ENCODE peak calls at places on chromosomes 1 and 21, in five cellular contexts. One of them, this sample, is unnamed. For H3K9me3, the result is how much of the 10 kb centered on the place peaks cover.

GRCh38 chr1:160768295-160768657 is 27.7 kb upstream of the LY9 start:
- DNase-seq in CD4-positive, CD25-positive, alpha-beta regulatory T cell: peak
- DNase-seq in PC-3: peak
- DNase-seq in testis: peak
- DNase-seq in right lobe of liver: peak
- DNase-seq in this sample: peak

GRCh38 chr1:100543640-100544039 is 5.7 kb downstream of the GPR88 start:
- DNase-seq in CD4-positive, CD25-positive, alpha-beta regulatory T cell: peak
- DNase-seq in testis: no peak
- DNase-seq in PC-3: peak
- DNase-seq in right lobe of liver: no peak
- DNase-seq in this sample: no peak

GRCh38 chr1:226560243-226560642 is 11.7 kb downstream of the STUM start:
- DNase-seq in CD4-positive, CD25-positive, alpha-beta regulatory T cell: no peak
- DNase-seq in PC-3: no peak
- DNase-seq in right lobe of liver: no peak
- DNase-seq in testis: no peak
- DNase-seq in this sample: no peak

GRCh38 chr1:46537651-46538050 is 13.8 kb downstream of the KNCN start:
- DNase-seq in PC-3: no peak
- DNase-seq in testis: no peak
- DNase-seq in CD4-positive, CD25-positive, alpha-beta regulatory T cell: no peak
- DNase-seq in right lobe of liver: no peak
- DNase-seq in this sample: no peak

GRCh38 chr1:205480349-205481278 is 23.9 kb upstream of the CDK18 start:
- DNase-seq in PC-3: no peak
- DNase-seq in CD4-positive, CD25-positive, alpha-beta regulatory T cell: peak
- DNase-seq in testis: no peak
- DNase-seq in right lobe of liver: no peak
- DNase-seq in this sample: no peak

GRCh38 chr1:3259020-3259419 is 190.0 kb downstream of the PRDM16 start:
- DNase-seq in right lobe of liver: no peak
- DNase-seq in CD4-positive, CD25-positive, alpha-beta regulatory T cell: no peak
- DNase-seq in PC-3: no peak
- DNase-seq in testis: no peak
- DNase-seq in this sample: no peak

GRCh38 chr1:197783510-197783948 is 8.2 kb upstream of the DENND1B start:
- DNase-seq in CD4-positive, CD25-positive, alpha-beta regulatory T cell: no peak
- DNase-seq in testis: no peak
- DNase-seq in PC-3: peak
- DNase-seq in right lobe of liver: no peak
- DNase-seq in this sample: no peak

GRCh38 chr21:42056468-42056867 is 14.6 kb upstream of the UMODL1 start:
- DNase-seq in testis: no peak
- DNase-seq in right lobe of liver: peak
- DNase-seq in PC-3: peak
- DNase-seq in CD4-positive, CD25-positive, alpha-beta regulatory T cell: no peak
- DNase-seq in this sample: no peak

GRCh38 chr1:225410036-225410435 is 17.8 kb downstream of the LBR start:
- DNase-seq in right lobe of liver: no peak
- DNase-seq in PC-3: no peak
- DNase-seq in CD4-positive, CD25-positive, alpha-beta regulatory T cell: no peak
- DNase-seq in testis: no peak
- DNase-seq in this sample: no peak

GRCh38 chr1:52368383-52369172 is 2.6 kb upstream of the CC2D1B start:
- DNase-seq in CD4-positive, CD25-positive, alpha-beta regulatory T cell: peak
- DNase-seq in testis: peak
- DNase-seq in PC-3: peak
- DNase-seq in right lobe of liver: peak
- DNase-seq in this sample: peak

GRCh38 chr1:56527548-56528302 is 51.6 kb downstream of the PLPP3 start:
- DNase-seq in testis: no peak
- DNase-seq in right lobe of liver: no peak
- DNase-seq in CD4-positive, CD25-positive, alpha-beta regulatory T cell: no peak
- DNase-seq in PC-3: no peak
- DNase-seq in this sample: no peak

GRCh38 chr1:204587621-204588020 is 71.4 kb downstream of the MDM4 start:
- DNase-seq in right lobe of liver: no peak
- DNase-seq in PC-3: no peak
- DNase-seq in testis: no peak
- DNase-seq in CD4-positive, CD25-positive, alpha-beta regulatory T cell: no peak
- DNase-seq in this sample: no peak

GRCh38 chr1:44293761-44294315 is 61.2 kb downstream of the ERI3 start:
- DNase-seq in PC-3: no peak
- DNase-seq in CD4-positive, CD25-positive, alpha-beta regulatory T cell: no peak
- DNase-seq in right lobe of liver: peak
- DNase-seq in testis: no peak
- DNase-seq in this sample: peak

GRCh38 chr1:244792188-244792850 is 43.1 kb upstream of the COX20 start:
- DNase-seq in testis: no peak
- DNase-seq in right lobe of liver: no peak
- DNase-seq in CD4-positive, CD25-positive, alpha-beta regulatory T cell: no peak
- DNase-seq in PC-3: no peak
- DNase-seq in this sample: no peak

GRCh38 chr1:17725811-17726582 is 29.1 kb upstream of the ACTL8 start:
- DNase-seq in CD4-positive, CD25-positive, alpha-beta regulatory T cell: no peak
- DNase-seq in testis: no peak
- DNase-seq in PC-3: no peak
- DNase-seq in right lobe of liver: no peak
- DNase-seq in this sample: no peak

GRCh38 chr1:186152227-186152944 is 222.7 kb downstream of the TPR start:
- DNase-seq in PC-3: peak
- DNase-seq in testis: no peak
- DNase-seq in CD4-positive, CD25-positive, alpha-beta regulatory T cell: no peak
- DNase-seq in right lobe of liver: no peak
- DNase-seq in this sample: no peak

GRCh38 chr1:41936107-41936506 is 17.4 kb upstream of the HIVEP3 start:
- DNase-seq in right lobe of liver: no peak
- DNase-seq in CD4-positive, CD25-positive, alpha-beta regulatory T cell: no peak
- DNase-seq in PC-3: peak
- DNase-seq in testis: no peak
- DNase-seq in this sample: no peak

GRCh38 chr1:240797050-240797449 is 185.1 kb upstream of the GREM2 start:
- DNase-seq in CD4-positive, CD25-positive, alpha-beta regulatory T cell: no peak
- DNase-seq in PC-3: peak
- DNase-seq in right lobe of liver: no peak
- DNase-seq in testis: no peak
- DNase-seq in this sample: no peak

GRCh38 chr1:57309608-57310007 is 114.3 kb downstream of the DAB1 start:
- DNase-seq in right lobe of liver: no peak
- DNase-seq in PC-3: no peak
- DNase-seq in testis: no peak
- DNase-seq in CD4-positive, CD25-positive, alpha-beta regulatory T cell: no peak
- DNase-seq in this sample: no peak

GRCh38 chr1:46487818-46488218 is 1.8 kb upstream of the DMBX1 start:
- DNase-seq in PC-3: no peak
- DNase-seq in right lobe of liver: no peak
- DNase-seq in testis: no peak
- DNase-seq in CD4-positive, CD25-positive, alpha-beta regulatory T cell: peak
- DNase-seq in this sample: no peak

GRCh38 chr1:116990612-116991151 is 10.9 kb upstream of the CD101 start:
- DNase-seq in PC-3: no peak
- DNase-seq in testis: peak
- DNase-seq in CD4-positive, CD25-positive, alpha-beta regulatory T cell: no peak
- DNase-seq in right lobe of liver: no peak
- DNase-seq in this sample: peak

DNA sequence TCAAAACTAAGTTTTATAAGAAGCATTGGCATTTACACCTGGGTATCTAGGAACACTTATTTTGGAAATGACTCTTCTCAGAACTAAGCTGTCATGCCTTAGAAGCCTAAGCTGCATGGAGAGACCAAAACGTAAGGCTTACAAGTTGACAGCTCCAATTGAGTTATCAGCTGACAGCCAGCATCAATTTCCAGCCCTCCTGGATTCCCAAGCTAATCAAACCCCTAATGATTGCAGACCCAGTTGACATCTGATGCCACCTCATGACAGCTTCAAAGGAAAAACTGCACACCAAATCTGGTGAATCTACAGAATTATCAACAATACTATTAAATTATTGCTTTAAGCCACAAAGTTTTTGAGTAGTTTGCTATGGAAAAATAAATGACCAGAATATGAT is 187.6 kb upstream of the PRMT6 start:
- DNase-seq in PC-3: no peak
- DNase-seq in testis: no peak
- DNase-seq in right lobe of liver: no peak
- DNase-seq in CD4-positive, CD25-positive, alpha-beta regulatory T cell: no peak
- DNase-seq in this sample: no peak
- H3K9me3 ChIP-seq in PC-3: under half
- H3K9me3 ChIP-seq in testis: under half
- H3K9me3 ChIP-seq in right lobe of liver: under half
- H3K9me3 ChIP-seq in CD4-positive, CD25-positive, alpha-beta regulatory T cell: under half
- H3K9me3 ChIP-seq in this sample: under half

GRCh38 chr21:40667964-40668363 is 179.0 kb downstream of the DSCAM start:
- DNase-seq in CD4-positive, CD25-positive, alpha-beta regulatory T cell: no peak
- DNase-seq in right lobe of liver: no peak
- DNase-seq in PC-3: no peak
- DNase-seq in testis: no peak
- DNase-seq in this sample: no peak
- H3K9me3 ChIP-seq in CD4-positive, CD25-positive, alpha-beta regulatory T cell: under half
- H3K9me3 ChIP-seq in right lobe of liver: under half
- H3K9me3 ChIP-seq in PC-3: under half
- H3K9me3 ChIP-seq in testis: under half
- H3K9me3 ChIP-seq in this sample: under half

GRCh38 chr1:152162826-152163463 is 3.9 kb upstream of the RPTN start:
- DNase-seq in testis: no peak
- DNase-seq in CD4-positive, CD25-positive, alpha-beta regulatory T cell: no peak
- DNase-seq in right lobe of liver: no peak
- DNase-seq in PC-3: peak
- DNase-seq in this sample: no peak

GRCh38 chr1:152165291-152166077 is 6.5 kb upstream of the RPTN start:
- DNase-seq in PC-3: no peak
- DNase-seq in testis: no peak
- DNase-seq in CD4-positive, CD25-positive, alpha-beta regulatory T cell: no peak
- DNase-seq in right lobe of liver: no peak
- DNase-seq in this sample: no peak

GRCh38 chr1:152164542-152165136 is 5.6 kb upstream of the RPTN start:
- DNase-seq in CD4-positive, CD25-positive, alpha-beta regulatory T cell: no peak
- DNase-seq in PC-3: peak
- DNase-seq in testis: no peak
- DNase-seq in right lobe of liver: no peak
- DNase-seq in this sample: no peak

GRCh38 chr1:152159144-152159543 is at the start of gene RPTN:
- DNase-seq in testis: no peak
- DNase-seq in PC-3: peak
- DNase-seq in right lobe of liver: no peak
- DNase-seq in CD4-positive, CD25-positive, alpha-beta regulatory T cell: no peak
- DNase-seq in this sample: no peak

DNA sequence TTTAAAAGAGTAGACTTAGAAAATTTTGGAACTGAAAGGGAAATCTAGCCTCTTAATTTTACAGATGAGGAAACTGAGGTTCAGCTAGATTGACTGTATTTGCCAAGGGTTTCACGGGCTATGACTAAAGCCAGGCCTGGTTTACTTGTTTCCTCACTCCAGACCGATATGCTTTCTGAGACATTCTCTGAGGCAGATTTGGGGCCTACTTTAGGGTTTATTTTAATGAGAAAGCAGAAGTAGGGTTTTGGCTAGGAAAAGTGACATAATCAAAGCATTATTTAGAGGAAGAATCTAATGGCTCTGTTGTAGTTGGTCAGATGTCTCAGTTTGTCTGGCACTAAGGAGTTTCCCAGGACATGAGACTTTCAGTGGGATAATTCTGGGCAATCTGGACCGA is 1.5 kb upstream of the RPTN start:
- DNase-seq in CD4-positive, CD25-positive, alpha-beta regulatory T cell: no peak
- DNase-seq in right lobe of liver: no peak
- DNase-seq in testis: no peak
- DNase-seq in PC-3: no peak
- DNase-seq in this sample: no peak
- H3K9me3 ChIP-seq in CD4-positive, CD25-positive, alpha-beta regulatory T cell: under half
- H3K9me3 ChIP-seq in right lobe of liver: under half
- H3K9me3 ChIP-seq in testis: under half
- H3K9me3 ChIP-seq in PC-3: under half
- H3K9me3 ChIP-seq in this sample: under half

DNA sequence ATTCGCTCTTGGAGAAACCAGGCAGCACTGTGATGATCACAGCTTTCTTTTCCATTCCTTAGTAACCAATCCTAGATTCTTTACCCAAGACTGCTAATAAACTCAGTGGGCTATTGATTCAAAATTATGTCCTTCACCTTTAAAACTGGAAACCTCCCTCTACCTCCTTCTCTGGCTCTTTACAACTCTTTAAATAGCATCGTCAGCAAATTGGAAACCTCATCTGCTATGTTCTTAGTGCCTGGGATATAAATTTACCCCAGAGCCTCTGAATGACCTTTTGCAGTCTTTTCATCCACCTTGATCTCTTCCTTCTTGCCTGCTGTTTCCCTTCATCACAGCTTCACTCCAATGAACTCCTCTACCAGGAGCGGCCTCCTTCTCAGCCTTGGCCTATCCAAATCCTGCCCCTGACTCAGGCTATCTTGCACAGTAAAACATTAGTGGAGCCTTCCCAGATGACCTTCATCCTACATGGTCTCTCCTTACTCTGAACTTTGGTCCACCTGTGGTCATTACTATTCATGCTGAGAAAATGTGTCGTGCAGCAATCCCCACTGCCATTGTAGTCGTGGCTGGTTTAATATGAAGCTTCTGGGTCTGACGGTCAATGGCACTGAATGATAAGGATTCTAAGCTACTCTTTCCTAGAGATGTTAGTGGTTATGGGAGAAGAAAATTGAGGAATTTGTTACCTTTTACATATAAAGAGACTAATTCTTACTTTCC is 644.1 kb downstream of the SMYD3 start:
- DNase-seq in right lobe of liver: no peak
- DNase-seq in CD4-positive, CD25-positive, alpha-beta regulatory T cell: no peak
- DNase-seq in testis: no peak
- DNase-seq in PC-3: no peak
- DNase-seq in this sample: no peak
- H3K9me3 ChIP-seq in right lobe of liver: under half
- H3K9me3 ChIP-seq in CD4-positive, CD25-positive, alpha-beta regulatory T cell: under half
- H3K9me3 ChIP-seq in testis: under half
- H3K9me3 ChIP-seq in PC-3: under half
- H3K9me3 ChIP-seq in this sample: under half